ENCODE peak calls at places on chromosome 6, in ten cellular contexts. Z is left ventricle myocardium inferior, D is stomach, L is ovary, M is spleen, J is PC-3, G is tibial nerve, I is sigmoid colon, P is cardiac muscle cell, U is K562. B is an unnamed sample.

GRCh38 chr6:64479134-64479533 is 843.5 kb downstream of the PHF3 start:
- DNase-seq in Z (no peak), D (no peak), L (no peak), M (no peak), J (no peak), G (no peak), I (no peak), P (no peak), U (no peak), B (no peak)

GRCh38 chr6:159973406-159973805 is 4.5 kb downstream of the IGF2R start:
- DNase-seq in Z (no peak), D (no peak), L (no peak), M (no peak), J (no peak), G (no peak), I (no peak), P (no peak), U (no peak), B (no peak)

GRCh38 chr6:107132330-107132954 is 17.1 kb upstream of the BEND3 start:
- DNase-seq in Z (no peak), D (no peak), L (peak), M (no peak), J (peak), G (peak), I (no peak), P (peak), U (peak), B (no peak)

GRCh38 chr6:111122458-111123286 is 35.4 kb downstream of the SLC16A10 start:
- DNase-seq in Z (no peak), D (no peak), L (no peak), M (no peak), J (no peak), G (no peak), I (no peak), P (no peak), U (no peak), B (no peak)

GRCh38 chr6:20575125-20575524 is 40.9 kb downstream of the CDKAL1 start:
- DNase-seq in Z (no peak), D (no peak), L (no peak), M (no peak), J (no peak), G (no peak), I (no peak), P (no peak), U (peak), B (no peak)

GRCh38 chr6:138106665-138107077 is 548 bp downstream of the PERP start:
- DNase-seq in Z (no peak), D (no peak), L (no peak), M (no peak), J (no peak), G (no peak), I (no peak), P (no peak), U (no peak), B (no peak)

GRCh38 chr6:34926655-34927054 is 37.6 kb downstream of the ANKS1A start:
- DNase-seq in Z (no peak), D (no peak), L (no peak), M (no peak), J (peak), G (no peak), I (no peak), P (peak), U (no peak), B (no peak)

GRCh38 chr6:5173862-5174643 is 86.7 kb downstream of the LYRM4 start:
- DNase-seq in Z (no peak), D (no peak), L (no peak), M (no peak), J (no peak), G (no peak), I (no peak), P (no peak), U (no peak), B (no peak)

GRCh38 chr6:33737267-33738026 is 9.3 kb downstream of the IP6K3 start:
- DNase-seq in Z (peak), D (no peak), L (no peak), M (no peak), J (no peak), G (no peak), I (no peak), P (no peak), U (no peak), B (no peak)

GRCh38 chr6:104617541-104618072 is 242.1 kb downstream of the HACE1 start:
- DNase-seq in Z (no peak), D (no peak), L (no peak), M (no peak), J (no peak), G (no peak), I (no peak), P (no peak), U (no peak), B (no peak)

GRCh38 chr6:104625536-104625935 is 234.2 kb downstream of the HACE1 start:
- DNase-seq in Z (no peak), D (no peak), L (no peak), M (no peak), J (peak), G (no peak), I (no peak), P (peak), U (no peak), B (no peak)

GRCh38 chr6:104623052-104623690 is 236.5 kb downstream of the HACE1 start:
- DNase-seq in Z (no peak), D (no peak), L (no peak), M (no peak), J (peak), G (no peak), I (no peak), P (peak), U (no peak), B (no peak)
- TF ChIP-seq CTCF in Z (peak), D (no peak), L (no peak), M (no peak), J (no peak), G (no peak), I (no peak), P (no peak), U (no peak), B (no peak)

GRCh38 chr6:162533009-162533400 is 194.6 kb downstream of the PRKN start:
- DNase-seq in Z (no peak), D (no peak), L (no peak), M (no peak), J (peak), G (no peak), I (no peak), P (no peak), U (no peak), B (no peak)
- H3K27ac ChIP-seq in Z (peak), D (no peak), L (no peak), M (no peak), J (no peak), G (no peak), I (no peak), P (no peak), U (no peak), B (no peak)

GRCh38 chr6:82363368-82364086 is at the start of gene TPBG:
- DNase-seq in Z (peak), D (peak), L (peak), M (peak), J (peak), G (peak), I (peak), P (peak), U (peak), B (peak)

GRCh38 chr6:82364087-82365010 is 732 bp downstream of the TPBG start:
- DNase-seq in Z (peak), D (peak), L (peak), M (peak), J (peak), G (peak), I (peak), P (peak), U (peak), B (peak)

GRCh38 chr6:82362868-82363267 is 749 bp upstream of the TPBG start:
- DNase-seq in Z (no peak), D (no peak), L (no peak), M (no peak), J (peak), G (no peak), I (no peak), P (peak), U (no peak), B (no peak)

GRCh38 chr6:82361631-82362030 is 2.0 kb upstream of the TPBG start:
- DNase-seq in Z (no peak), D (no peak), L (no peak), M (no peak), J (no peak), G (no peak), I (no peak), P (no peak), U (no peak), B (no peak)

GRCh38 chr6:82362144-82362543 is 1.5 kb upstream of the TPBG start:
- DNase-seq in Z (no peak), D (no peak), L (no peak), M (no peak), J (no peak), G (no peak), I (no peak), P (no peak), U (no peak), B (no peak)
- H3K4me3 ChIP-seq in Z (no peak), D (no peak), L (no peak), M (no peak), J (peak), G (no peak), I (no peak), P (no peak), U (no peak), B (no peak)

GRCh38 chr6:1686117-1687098 is 76.7 kb downstream of the FOXC1 start:
- DNase-seq in Z (peak), D (peak), L (peak), M (no peak), J (peak), G (no peak), I (no peak), P (peak), U (no peak), B (no peak)
- TF ChIP-seq CTCF in Z (peak), D (no peak), L (no peak), M (no peak), J (peak), G (no peak), I (no peak), P (peak), U (no peak), B (no peak)

GRCh38 chr6:114521926-114522325 is 179.1 kb upstream of the HS3ST5 start:
- DNase-seq in Z (no peak), D (no peak), L (no peak), M (no peak), J (no peak), G (no peak), I (no peak), P (no peak), U (no peak), B (no peak)
- H3K27ac ChIP-seq in Z (no peak), D (no peak), L (no peak), M (no peak), J (no peak), G (no peak), I (no peak), P (no peak), U (no peak), B (no peak)

DNA sequence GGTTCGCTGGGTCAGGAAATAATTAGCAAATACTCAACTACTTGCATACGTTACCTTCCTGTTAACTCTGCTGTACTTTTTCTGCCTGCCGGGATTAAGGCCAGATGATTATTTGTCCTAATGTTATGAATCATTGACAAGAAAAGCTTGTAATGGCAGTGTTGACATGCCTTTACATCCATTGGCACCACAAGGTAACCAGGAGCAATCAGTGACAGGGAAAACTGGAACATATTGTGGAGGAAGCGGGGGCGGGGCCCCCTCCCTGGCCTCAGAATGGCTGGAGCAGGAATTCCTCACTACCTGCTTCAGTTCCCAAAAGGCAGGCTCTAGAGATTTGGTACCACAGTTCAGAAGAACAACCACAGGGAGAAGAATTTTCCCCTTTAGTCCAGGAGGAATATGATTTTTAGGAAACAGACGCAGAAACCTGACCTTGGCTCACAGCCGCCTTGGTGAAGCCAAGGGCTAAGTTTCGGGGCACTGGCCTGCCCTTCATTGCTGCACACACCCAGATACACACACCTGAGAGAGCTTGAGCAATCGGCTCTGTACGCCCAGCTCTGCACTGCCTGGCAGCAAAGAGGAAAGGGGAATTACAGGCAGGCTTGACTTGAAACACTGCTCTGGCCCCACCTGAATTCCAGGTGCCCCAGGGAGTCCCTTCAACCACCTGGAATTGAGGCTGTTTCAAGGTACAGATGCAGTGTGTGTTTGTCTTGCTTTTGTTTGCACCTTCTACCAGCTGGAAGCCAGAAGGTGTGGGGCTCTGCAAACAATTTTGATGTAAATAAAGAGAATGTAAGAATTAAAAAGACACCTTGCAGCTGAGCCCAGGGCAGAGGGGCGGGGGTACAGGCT is 89.8 kb downstream of the MYB start:
- DNase-seq in Z (no peak), D (peak), L (no peak), M (no peak), J (peak), G (no peak), I (no peak), P (no peak), U (no peak), B (peak)
- H3K4me3 ChIP-seq in Z (no peak), D (no peak), L (no peak), M (no peak), J (peak), G (no peak), I (no peak), P (no peak), U (no peak), B (no peak)

B was measured in kidney.